ENCODE peak calls at places on chromosomes 1 and 21, in four cellular contexts. V is esophagus muscularis mucosa, K is ovary, X is A549. Q is an unnamed sample.

GRCh38 chr1:194039578-194039977 is 853.2 kb upstream of the B3GALT2 start:
- DNase-seq in K (no peak), V (no peak), X (no peak), Q (no peak)

GRCh38 chr1:58152709-58153108 is 393.8 kb downstream of the OMA1 start:
- DNase-seq in V (no peak), X (no peak), K (no peak), Q (no peak)

GRCh38 chr1:246795094-246795671 is 71.0 kb downstream of the SCCPDH start:
- DNase-seq in K (no peak), V (no peak), X (no peak), Q (no peak)

GRCh38 chr1:65207317-65207716 is 59.3 kb downstream of the AK4 start:
- DNase-seq in K (no peak), V (no peak), X (no peak), Q (no peak)

GRCh38 chr1:53919675-53920066 is 25.7 kb downstream of the DIO1 start:
- DNase-seq in V (no peak), X (no peak), K (no peak), Q (no peak)

GRCh38 chr1:181101581-181102226 is 13.2 kb downstream of the IER5 start:
- DNase-seq in V (no peak), K (no peak), X (no peak), Q (no peak)

GRCh38 chr1:77824694-77825355 is 45.4 kb downstream of the MIGA1 start:
- DNase-seq in K (no peak), X (no peak), V (no peak), Q (no peak)

GRCh38 chr1:10507111-10507879 is 32.5 kb downstream of the PEX14 start:
- DNase-seq in X (peak; percentile 70), V (no peak), K (peak; percentile 29), Q (peak; percentile 70)

GRCh38 chr1:6477039-6477820 is 11.3 kb upstream of the TNFRSF25 start:
- DNase-seq in X (no peak), V (no peak), K (no peak), Q (no peak)

GRCh38 chr1:29575826-29576225 is 339.5 kb downstream of the PTPRU start:
- DNase-seq in K (no peak), V (no peak), X (no peak), Q (no peak)

GRCh38 chr1:111099289-111099688 is 40.6 kb downstream of the DRAM2 start:
- DNase-seq in X (no peak), V (no peak), K (no peak), Q (no peak)

GRCh38 chr1:80217377-80217986 is 1211.0 kb upstream of the ADGRL4 start:
- DNase-seq in X (peak; percentile 48), V (no peak), K (no peak), Q (no peak)

GRCh38 chr1:177385760-177386698 is 215.3 kb downstream of the BRINP2 start:
- DNase-seq in K (no peak), X (no peak), V (no peak), Q (no peak)

GRCh38 chr1:19430121-19431068 is 54.9 kb downstream of the CAPZB start:
- DNase-seq in K (no peak), X (peak; percentile 34), V (no peak), Q (no peak)

GRCh38 chr1:15180945-15181523 is 27.5 kb downstream of the TMEM51 start:
- DNase-seq in K (no peak), V (no peak), X (no peak), Q (no peak)

GRCh38 chr1:117719004-117719403 is 113.2 kb downstream of the TENT5C start:
- DNase-seq in X (no peak), V (no peak), K (no peak), Q (no peak)

GRCh38 chr1:43946244-43947060 is at the start of gene IPO13:
- DNase-seq in X (peak; percentile 96), K (peak; percentile 94), V (peak; percentile 99), Q (peak; percentile 98)

GRCh38 chr1:197268012-197268411 is at the start of gene CRB1:
- DNase-seq in X (no peak), V (no peak), K (no peak), Q (no peak)

GRCh38 chr1:107965112-107965991 is at the start of gene VAV3:
- DNase-seq in X (peak; percentile 67), V (no peak), K (no peak), Q (peak; percentile 75)

GRCh38 chr1:64470670-64471217 is 815 bp downstream of the CACHD1 start:
- DNase-seq in V (peak; percentile 86), K (peak; percentile 39), X (peak; percentile 6), Q (no peak)

GRCh38 chr1:200704991-200705390 is 33.7 kb upstream of the CAMSAP2 start:
- DNase-seq in K (no peak), X (no peak), V (no peak), Q (no peak)

GRCh38 chr1:179754031-179754624 is 11.0 kb downstream of the FAM163A start:
- DNase-seq in V (no peak), X (no peak), K (no peak), Q (no peak)

GRCh38 chr1:82329226-82329625 is 528.5 kb downstream of the ADGRL2 start:
- DNase-seq in K (no peak), V (no peak), X (no peak), Q (no peak)

GRCh38 chr1:57195436-57195941 is 228.4 kb downstream of the DAB1 start:
- DNase-seq in V (no peak), K (no peak), X (no peak), Q (no peak)

GRCh38 chr1:44288883-44289282 is 66.2 kb downstream of the ERI3 start:
- DNase-seq in X (no peak), K (no peak), V (no peak), Q (no peak)

GRCh38 chr1:160171978-160172377 is 18.4 kb upstream of the CASQ1 start:
- DNase-seq in V (no peak), X (no peak), K (no peak), Q (no peak)

GRCh38 chr1:92480813-92481597 is 5.7 kb downstream of the GFI1 start:
- DNase-seq in X (no peak), K (no peak), V (no peak), Q (no peak)

GRCh38 chr1:232868793-232869491 is 63.7 kb downstream of the MAP10 start:
- DNase-seq in X (peak; percentile 66), V (peak; percentile 82), K (no peak), Q (peak; percentile 47)

GRCh38 chr21:39671986-39672385 is 59.2 kb downstream of the B3GALT5 start:
- DNase-seq in K (no peak), V (no peak), X (no peak), Q (no peak)

GRCh38 chr1:226034482-226034881 is 28.0 kb upstream of the H3-3A start:
- DNase-seq in X (no peak), K (peak; percentile 68), V (peak; percentile 94), Q (peak; percentile 92)

GRCh38 chr1:153563991-153564390 is 1.7 kb downstream of the S100A2 start:
- DNase-seq in V (no peak), X (no peak), K (no peak), Q (no peak)

GRCh38 chr1:153563339-153563952 is 2.2 kb downstream of the S100A2 start:
- DNase-seq in X (no peak), K (no peak), V (no peak), Q (no peak)

GRCh38 chr1:153567621-153568366 is 2.1 kb upstream of the S100A2 start:
- DNase-seq in K (no peak), X (peak; percentile 82), V (no peak), Q (no peak)

GRCh38 chr1:153566414-153567371 is 1.0 kb upstream of the S100A2 start:
- DNase-seq in X (peak; percentile 99), K (peak; percentile 96), V (peak; percentile 98), Q (peak; percentile 97)

DNA sequence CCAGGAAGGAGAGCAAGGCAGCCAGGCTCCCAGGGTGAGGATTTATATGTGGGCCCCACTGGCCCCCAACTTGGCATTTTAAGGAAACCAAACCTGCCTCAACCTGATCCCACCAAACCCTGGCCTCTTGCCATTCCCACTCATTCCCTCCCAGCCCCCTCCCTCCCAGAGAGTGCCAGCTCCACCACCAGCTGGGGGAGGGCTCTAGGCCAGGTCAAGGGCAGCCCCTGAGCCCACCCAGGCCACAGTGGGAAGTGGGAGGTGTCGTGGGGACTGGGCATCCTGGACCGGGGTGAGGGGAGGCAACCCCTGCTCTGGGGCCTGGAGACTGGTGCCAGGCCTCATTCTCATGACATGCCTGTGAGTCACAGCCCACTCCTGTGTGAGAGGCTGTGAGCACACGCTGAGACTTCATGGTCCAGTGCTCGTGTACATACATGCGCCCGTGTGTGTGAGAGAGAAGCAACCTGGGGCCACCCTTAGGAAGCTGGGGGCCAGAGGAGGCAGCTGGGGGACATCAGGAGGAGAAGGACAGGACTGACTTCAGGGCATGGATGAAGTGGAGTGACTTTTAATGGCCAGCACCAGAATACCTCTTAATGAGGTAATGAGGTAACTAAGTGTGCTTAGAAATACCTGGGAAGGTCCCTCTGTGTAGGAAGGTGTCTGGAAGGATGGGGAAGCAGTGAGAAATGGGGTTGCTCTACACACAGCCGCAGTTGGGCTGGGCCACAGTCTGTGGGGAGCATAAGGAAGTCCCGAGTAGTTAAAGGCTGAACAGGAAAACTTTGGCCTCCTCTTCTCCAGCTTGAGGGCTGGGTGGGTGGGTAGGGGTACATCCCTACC is at the start of gene S100A2:
- DNase-seq in V (no peak), K (peak; percentile 71), X (peak; percentile 90), Q (peak; percentile 84)
- H3K27ac ChIP-seq in V (peak within 1 kb of the TSS; percentile 91), K (peak within 1 kb of the TSS; percentile 83), X (peak within 1 kb of the TSS; percentile 100), Q (peak within 1 kb of the TSS; percentile 93)

GRCh38 chr1:39105841-39106765 is 80.0 kb downstream of the NDUFS5 start:
- DNase-seq in X (peak; percentile 46), K (peak; percentile 67), V (no peak), Q (no peak)
- TF ChIP-seq POLR2A in X (no peak), K (no peak), V (no peak), Q (no peak)

GRCh38 chr1:48943393-48943792 is 166.7 kb upstream of the BEND5 start:
- DNase-seq in K (no peak), X (no peak), V (no peak), Q (no peak)
- H3K27ac ChIP-seq in K (no peak overlapping the region), X (no peak overlapping the region), V (no peak overlapping the region), Q (no peak overlapping the region)

GRCh38 chr21:45981154-45981606 is 390 bp upstream of the COL6A1 start:
- DNase-seq in K (peak; percentile 87), V (peak; percentile 96), X (peak; percentile 81), Q (peak; percentile 26)
- TF ChIP-seq POLR2A in K (peak; percentile 64), V (no peak), X (peak; percentile 28), Q (no peak)

DNA sequence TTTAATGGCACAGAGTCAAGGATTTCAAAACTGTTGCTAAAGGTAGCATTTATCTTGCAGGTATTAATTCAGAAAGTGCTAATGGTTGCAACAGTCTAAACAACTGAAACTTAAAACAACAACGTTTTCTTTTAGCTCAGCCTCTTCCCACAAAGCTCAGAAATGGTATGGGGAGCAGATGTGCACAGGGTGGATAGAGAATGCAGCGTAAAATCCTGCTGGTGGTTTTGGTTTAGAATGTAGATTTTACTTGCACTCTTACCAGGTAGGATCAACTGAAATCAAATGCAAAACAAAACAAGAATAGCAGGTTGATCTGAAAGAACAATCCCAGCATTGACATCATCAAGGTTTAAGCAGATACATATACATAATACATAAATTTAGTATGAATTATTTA is 3.8 kb upstream of the LRRC8C start:
- DNase-seq in X (no peak), K (no peak), V (no peak), Q (no peak)
- H3K27ac ChIP-seq in X (no peak overlapping the region), K (no peak overlapping the region), V (no peak overlapping the region), Q (no peak overlapping the region)

GRCh38 chr1:150574260-150575071 is 4.9 kb downstream of the MCL1 start:
- DNase-seq in K (no peak), X (no peak), V (no peak), Q (no peak)
- TF ChIP-seq POLR2A in K (no peak), X (no peak), V (no peak), Q (no peak)